ENCODE peak calls at places on chromosomes 16 and 17, in six cellular contexts. C is tibial artery, X is neural progenitor cell, F is K562, W is astrocyte, N is body of pancreas. A is an unnamed sample.

GRCh38 chr17:48625502-48626201 is 506 bp downstream of the HOXB9 start:
- DNase-seq in C (no peak), X (peak; percentile 63), F (peak; percentile 56), W (no peak), N (peak; percentile 39), A (peak; percentile 69)

GRCh38 chr17:55462234-55462633 is 40.6 kb upstream of the MMD start:
- DNase-seq in C (no peak), X (no peak), F (no peak), W (no peak), N (no peak), A (no peak)

GRCh38 chr17:45195424-45195823 is 26.3 kb upstream of the FMNL1 start:
- DNase-seq in C (no peak), X (no peak), F (no peak), W (no peak), N (no peak), A (no peak)

GRCh38 chr16:68363847-68364600 is 53.2 kb downstream of the PRMT7 start:
- DNase-seq in C (no peak), X (no peak), F (no peak), W (no peak), N (no peak), A (no peak)

GRCh38 chr16:2473999-2474876 is 689 bp upstream of the TBC1D24 start:
- DNase-seq in C (no peak), X (peak; percentile 76), F (peak; percentile 74), W (no peak), N (peak; percentile 71), A (peak; percentile 51)

GRCh38 chr17:37134050-37134449 is 185.3 kb downstream of the AATF start:
- DNase-seq in C (no peak), X (peak; percentile 43), F (peak; percentile 63), W (no peak), N (no peak), A (no peak)

GRCh38 chr17:80480248-80480647 is 3.8 kb upstream of the NPTX1 start:
- DNase-seq in C (no peak), X (no peak), F (no peak), W (no peak), N (no peak), A (no peak)

GRCh38 chr17:259341-259976 is 78.0 kb upstream of the DOC2B start:
- DNase-seq in C (no peak), X (no peak), F (no peak), W (no peak), N (no peak), A (no peak)

GRCh38 chr17:47708864-47709541 is 15.0 kb downstream of the TBKBP1 start:
- DNase-seq in C (no peak), X (peak; percentile 52), F (no peak), W (peak; percentile 43), N (peak; percentile 64), A (no peak)

GRCh38 chr17:72432143-72432604 is 311.4 kb downstream of the SOX9 start:
- DNase-seq in C (no peak), X (no peak), F (no peak), W (no peak), N (peak; percentile 38), A (no peak)

GRCh38 chr16:1535391-1536291 is 2.2 kb downstream of the TMEM204 start:
- DNase-seq in C (no peak), X (no peak), F (no peak), W (no peak), N (no peak), A (no peak)

GRCh38 chr16:12087901-12088364 is 111.4 kb downstream of the SNX29 start:
- DNase-seq in C (peak; percentile 15), X (no peak), F (no peak), W (no peak), N (no peak), A (no peak)

GRCh38 chr16:12091569-12092346 is 115.2 kb downstream of the SNX29 start:
- DNase-seq in C (no peak), X (peak; percentile 58), F (peak; percentile 27), W (no peak), N (no peak), A (no peak)

GRCh38 chr16:12092347-12092882 is 115.9 kb downstream of the SNX29 start:
- DNase-seq in C (peak; percentile 5), X (no peak), F (no peak), W (peak; percentile 94), N (no peak), A (peak; percentile 10)

GRCh38 chr16:12089492-12090161 is 113.1 kb downstream of the SNX29 start:
- DNase-seq in C (peak; percentile 33), X (peak; percentile 50), F (peak; percentile 54), W (peak; percentile 53), N (no peak), A (no peak)

DNA sequence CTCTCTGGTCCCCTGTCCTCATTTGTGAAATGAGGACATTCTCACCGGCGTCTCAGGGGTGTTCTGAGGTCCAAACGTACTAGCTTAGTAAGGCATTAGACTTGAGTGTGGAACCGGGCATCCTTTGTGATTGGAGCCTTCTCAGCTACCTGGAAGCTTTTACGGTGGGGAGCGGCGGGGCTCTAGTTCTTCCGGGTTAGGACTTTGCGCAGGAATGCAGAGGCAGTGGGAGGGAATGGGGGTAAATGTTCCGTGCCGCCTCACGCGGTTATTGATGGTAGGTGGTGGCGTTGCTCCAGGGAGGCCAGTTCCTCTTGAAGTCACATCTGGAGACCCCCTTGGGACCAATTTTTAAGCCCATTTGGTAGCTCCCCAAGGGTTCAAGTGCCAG is 113.6 kb downstream of the SNX29 start:
- DNase-seq in C (no peak), X (peak; percentile 26), F (no peak), W (no peak), N (no peak), A (no peak)
- H3K4me3 ChIP-seq in C (no peak overlapping the region), X (peak overlapping the region; percentile 45), F (no peak overlapping the region), W (no peak overlapping the region), N (no peak overlapping the region), A (no peak overlapping the region)

GRCh38 chr17:11492511-11492910 is 105.8 kb upstream of the DNAH9 start:
- DNase-seq in C (no peak), X (no peak), F (no peak), W (no peak), N (no peak), A (no peak)
- H3K9me3 ChIP-seq in C (no peaks in the 10 kb centered on the region), X (no peaks in the 10 kb centered on the region), F (no peaks in the 10 kb centered on the region), W (peaks cover 6% of the 10 kb centered on the region), N (no peaks in the 10 kb centered on the region), A (no peaks in the 10 kb centered on the region)

GRCh38 chr16:62018301-62019060 is 17.8 kb downstream of the CDH8 start:
- DNase-seq in C (no peak), X (no peak), F (no peak), W (no peak), N (no peak), A (no peak)
- H3K4me3 ChIP-seq in C (no peak overlapping the region), X (no peak overlapping the region), F (no peak overlapping the region), W (no peak overlapping the region), N (no peak overlapping the region), A (no peak overlapping the region)

DNA sequence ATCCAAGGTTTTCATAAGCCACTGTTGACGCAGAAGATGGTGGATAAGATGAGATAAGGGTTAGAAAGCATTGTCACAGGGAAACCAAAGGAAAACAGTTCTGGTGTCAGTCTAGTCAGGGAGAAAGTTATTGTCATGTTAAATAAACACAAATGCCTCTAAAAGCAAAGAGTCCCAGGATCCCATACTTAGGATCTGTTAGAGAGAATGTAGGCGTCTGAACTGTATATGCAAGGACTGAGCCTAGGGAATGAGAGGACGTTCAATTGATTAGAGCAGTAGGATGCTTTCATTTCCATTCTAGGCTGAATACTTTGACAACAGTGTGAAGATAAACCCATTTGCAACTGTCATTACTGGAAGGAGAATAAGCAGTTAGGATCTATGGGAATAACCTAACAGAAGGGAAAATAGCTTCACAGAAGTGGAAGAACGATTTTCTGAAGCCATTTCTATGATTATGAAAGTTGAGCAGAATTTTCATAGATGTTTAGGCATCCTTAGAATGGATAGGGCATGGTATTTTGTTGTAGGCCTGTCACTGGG is 1149.1 kb upstream of the CDH8 start:
- DNase-seq in C (no peak), X (peak; percentile 1), F (no peak), W (no peak), N (no peak), A (no peak)
- H3K9me3 ChIP-seq in C (no peaks in the 10 kb centered on the region), X (no peaks in the 10 kb centered on the region), F (no peaks in the 10 kb centered on the region), W (no peaks in the 10 kb centered on the region), N (no peaks in the 10 kb centered on the region), A (no peaks in the 10 kb centered on the region)

DNA sequence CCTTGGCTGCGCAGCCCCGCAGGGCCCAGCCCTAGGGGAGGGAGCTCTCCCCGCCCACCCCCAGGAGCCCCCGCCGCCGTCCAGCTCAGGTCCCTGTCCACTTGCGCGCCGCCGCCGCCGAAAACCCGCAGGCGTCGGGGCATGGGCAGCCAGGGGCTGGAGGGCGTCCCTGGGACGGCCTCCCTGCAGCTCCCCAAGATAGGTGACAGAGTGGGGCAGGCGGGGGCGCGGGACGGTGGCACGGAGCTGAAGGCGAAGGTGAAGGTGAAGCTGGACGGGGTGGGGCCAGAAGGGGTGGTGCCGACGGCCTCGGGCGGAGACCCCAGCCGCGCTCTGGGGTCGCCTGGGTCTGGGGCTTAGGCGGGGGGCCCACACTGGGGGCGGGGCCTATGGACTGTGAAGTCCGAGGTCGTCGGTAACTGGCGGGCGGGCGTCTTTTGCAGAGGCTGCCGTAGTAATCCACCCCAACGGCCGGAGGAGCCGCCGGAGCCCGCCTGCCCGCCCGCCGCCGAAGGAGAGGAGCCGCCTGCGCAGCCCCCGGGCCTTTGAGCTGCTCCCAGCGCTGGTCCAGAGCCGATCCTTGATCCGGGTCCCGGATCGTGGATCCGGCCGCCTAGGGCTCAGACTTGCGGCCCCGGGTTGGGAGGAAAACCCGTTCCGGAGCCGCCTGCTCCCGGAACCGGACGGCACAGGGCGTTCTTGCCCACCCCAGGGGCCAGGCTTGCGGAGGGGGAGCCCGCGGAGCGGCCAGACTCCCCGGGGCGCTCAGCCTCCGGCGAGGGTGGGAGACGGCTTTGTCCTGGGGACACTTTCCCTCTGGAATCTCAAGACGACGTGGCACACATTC is 27.0 kb downstream of the SREBF1 start:
- DNase-seq in C (peak; percentile 51), X (peak; percentile 90), F (no peak), W (no peak), N (peak; percentile 52), A (no peak)
- H3K4me3 ChIP-seq in C (peak overlapping the region; percentile 41), X (peak overlapping the region; percentile 33), F (no peak overlapping the region), W (no peak overlapping the region), N (no peak overlapping the region), A (no peak overlapping the region)

GRCh38 chr16:75175074-75175473 is 26.8 kb downstream of the ZFP1 start:
- DNase-seq in C (no peak), X (no peak), F (no peak), W (no peak), N (no peak), A (no peak)
- H3K9me3 ChIP-seq in C (peaks cover 61% of the 10 kb centered on the region), X (peaks cover 17% of the 10 kb centered on the region), F (peaks cover 20% of the 10 kb centered on the region), W (peaks cover 38% of the 10 kb centered on the region), N (no peaks in the 10 kb centered on the region), A (peaks cover 8% of the 10 kb centered on the region)

GRCh38 chr16:85749686-85750020 is 1.2 kb downstream of the C16orf74 start:
- DNase-seq in C (no peak), X (no peak), F (no peak), W (no peak), N (no peak), A (no peak)
- H3K4me3 ChIP-seq in C (no peak overlapping the region), X (peak overlapping the region; percentile 71), F (no peak overlapping the region), W (peak overlapping the region; percentile 57), N (no peak overlapping the region), A (no peak overlapping the region)